ENCODE peak calls at places on chromosomes 4 and X, in four cellular contexts. T is psoas muscle; J is fibroblast of mammary gland; N is stimulated activated CD4-positive, alpha-beta T cell treated with anti-CD3 and anti-CD28 coated beads, Interleukin-15, amount 100 ng/mL, for 1 hour. Z is an unnamed sample.

GRCh38 chrX:100410901-100411801 is 1.1 kb upstream of the PCDH19 start:
- DNase-seq in T (no peak), J (no peak), N (no peak), Z (no peak)

GRCh38 chr4:75844151-75844662 is 58.0 kb downstream of the PPEF2 start:
- DNase-seq in T (no peak), J (peak; percentile 84), N (no peak), Z (no peak)

GRCh38 chrX:39736219-39737211 is 361.2 kb downstream of the BCOR start:
- DNase-seq in T (peak; percentile 92), J (peak; percentile 84), N (no peak), Z (peak; percentile 59)

GRCh38 chrX:39982927-39983326 is 114.8 kb downstream of the BCOR start:
- DNase-seq in T (no peak), J (no peak), N (no peak), Z (no peak)

GRCh38 chr4:79852305-79852730 is 220.7 kb downstream of the ANTXR2 start:
- DNase-seq in T (peak; percentile 47), J (peak; percentile 36), N (no peak), Z (no peak)

GRCh38 chr4:147916351-147916750 is 184.5 kb downstream of the ARHGAP10 start:
- DNase-seq in T (no peak), J (no peak), N (no peak), Z (no peak)

GRCh38 chr4:154329268-154329858 is 162.2 kb downstream of the DCHS2 start:
- DNase-seq in T (no peak), J (peak; percentile 57), N (no peak), Z (no peak)

GRCh38 chrX:120365320-120365719 is 3.4 kb downstream of the ATP1B4 start:
- DNase-seq in T (peak; percentile 91), J (peak; percentile 14), N (peak; percentile 28), Z (peak; percentile 48)

GRCh38 chr4:76518241-76518640 is 83.2 kb downstream of the SHROOM3 start:
- DNase-seq in T (no peak), J (peak; percentile 55), N (no peak), Z (no peak)

GRCh38 chr4:88802138-88802537 is 104.5 kb upstream of the NAP1L5 start:
- DNase-seq in T (no peak), J (no peak), N (no peak), Z (no peak)

GRCh38 chr4:100016191-100016590 is 66.1 kb upstream of the H2AZ1 start:
- DNase-seq in T (no peak), J (no peak), N (no peak), Z (no peak)

GRCh38 chr4:169397762-169398161 is 127.0 kb upstream of the SH3RF1 start:
- DNase-seq in T (no peak), J (peak; percentile 80), N (no peak), Z (no peak)

GRCh38 chr4:144343143-144343755 is 202.7 kb upstream of the GYPA start:
- DNase-seq in T (no peak), J (peak; percentile 76), N (no peak), Z (peak; percentile 86)

GRCh38 chr4:52059372-52059771 is 8.3 kb downstream of the SPATA18 start:
- DNase-seq in T (no peak), J (peak; percentile 82), N (no peak), Z (peak; percentile 89)

GRCh38 chr4:23654791-23655190 is 235.1 kb downstream of the PPARGC1A start:
- DNase-seq in T (no peak), J (no peak), N (no peak), Z (no peak)

GRCh38 chr4:143375326-143376073 is 38.8 kb downstream of the GAB1 start:
- DNase-seq in T (peak; percentile 63), J (peak; percentile 38), N (no peak), Z (peak; percentile 21)

GRCh38 chr4:17024430-17024829 is 126.0 kb upstream of the LDB2 start:
- DNase-seq in T (no peak), J (peak; percentile 36), N (no peak), Z (no peak)